ENCODE peak calls at places on chromosome 7, in six cellular contexts. M, I, J, G, Z and R are unnamed samples.

GRCh38 chr7:133358728-133359127 is 105.8 kb downstream of the EXOC4 start:
- DNase-seq in M (no peak), I (no peak), J (no peak), G (no peak), Z (no peak), R (no peak)

GRCh38 chr7:147400221-147400689 is 1190.3 kb upstream of the C7orf33 start:
- DNase-seq in M (no peak), I (no peak), J (no peak), G (no peak), Z (no peak), R (no peak)

GRCh38 chr7:84228526-84228925 is 33.9 kb upstream of the SEMA3A start:
- DNase-seq in M (no peak), I (no peak), J (no peak), G (no peak), Z (no peak), R (no peak)

GRCh38 chr7:107584716-107585115 is 4.7 kb downstream of the BCAP29 start:
- DNase-seq in M (no peak), I (no peak), J (no peak), G (no peak), Z (no peak), R (no peak)

GRCh38 chr7:132251327-132251659 is 325.0 kb downstream of the PLXNA4 start:
- DNase-seq in M (peak), I (no peak), J (no peak), G (no peak), Z (peak), R (peak)

GRCh38 chr7:43735403-43735801 is 6.1 kb upstream of the COA1 start:
- DNase-seq in M (no peak), I (no peak), J (no peak), G (no peak), Z (no peak), R (no peak)

GRCh38 chr7:23709081-23709746 is 805 bp upstream of the STK31 start:
- DNase-seq in M (peak), I (no peak), J (no peak), G (no peak), Z (no peak), R (no peak)

GRCh38 chr7:15476101-15476918 is 85.5 kb downstream of the AGMO start:
- DNase-seq in M (no peak), I (no peak), J (no peak), G (no peak), Z (no peak), R (no peak)

GRCh38 chr7:77570330-77571011 is 33.4 kb downstream of the PTPN12 start:
- DNase-seq in M (peak), I (no peak), J (no peak), G (no peak), Z (peak), R (no peak)

GRCh38 chr7:98563183-98563495 is 53.9 kb upstream of the NPTX2 start:
- DNase-seq in M (no peak), I (no peak), J (no peak), G (no peak), Z (no peak), R (no peak)

GRCh38 chr7:106346678-106347217 is 62.0 kb upstream of the NAMPT start:
- DNase-seq in M (peak), I (no peak), J (peak), G (no peak), Z (peak), R (peak)

GRCh38 chr7:112129655-112130323 is 76.4 kb downstream of the DOCK4 start:
- DNase-seq in M (peak), I (no peak), J (no peak), G (no peak), Z (no peak), R (no peak)

GRCh38 chr7:513521-514166 is 6.0 kb downstream of the PDGFA start:
- DNase-seq in M (peak), I (no peak), J (no peak), G (no peak), Z (no peak), R (no peak)

GRCh38 chr7:159064121-159064815 is 80.4 kb downstream of the VIPR2 start:
- DNase-seq in M (no peak), I (no peak), J (no peak), G (no peak), Z (no peak), R (no peak)

GRCh38 chr7:159064816-159065130 is 79.9 kb downstream of the VIPR2 start:
- DNase-seq in M (no peak), I (no peak), J (no peak), G (no peak), Z (no peak), R (no peak)

GRCh38 chr7:159065852-159066480 is 78.7 kb downstream of the VIPR2 start:
- DNase-seq in M (no peak), I (no peak), J (no peak), G (no peak), Z (no peak), R (no peak)

GRCh38 chr7:159066816-159067601 is 77.7 kb downstream of the VIPR2 start:
- DNase-seq in M (no peak), I (no peak), J (no peak), G (no peak), Z (no peak), R (no peak)

GRCh38 chr7:159065151-159065550 is 79.5 kb downstream of the VIPR2 start:
- DNase-seq in M (no peak), I (no peak), J (no peak), G (no peak), Z (no peak), R (no peak)
- H3K27ac ChIP-seq in M (no peak), I (no peak), J (no peak), G (no peak), Z (no peak), R (no peak)

GRCh38 chr7:50959991-50960390 is 177.3 kb upstream of the GRB10 start:
- DNase-seq in M (no peak), I (no peak), J (no peak), G (no peak), Z (no peak), R (no peak)

GRCh38 chr7:50956522-50957155 is 173.9 kb upstream of the GRB10 start:
- DNase-seq in M (no peak), I (no peak), J (no peak), G (no peak), Z (no peak), R (no peak)

GRCh38 chr7:50959560-50959959 is 176.9 kb upstream of the GRB10 start:
- DNase-seq in M (no peak), I (no peak), J (no peak), G (no peak), Z (no peak), R (no peak)

GRCh38 chr7:50957427-50957826 is 174.7 kb upstream of the GRB10 start:
- DNase-seq in M (peak), I (no peak), J (no peak), G (no peak), Z (no peak), R (no peak)

DNA sequence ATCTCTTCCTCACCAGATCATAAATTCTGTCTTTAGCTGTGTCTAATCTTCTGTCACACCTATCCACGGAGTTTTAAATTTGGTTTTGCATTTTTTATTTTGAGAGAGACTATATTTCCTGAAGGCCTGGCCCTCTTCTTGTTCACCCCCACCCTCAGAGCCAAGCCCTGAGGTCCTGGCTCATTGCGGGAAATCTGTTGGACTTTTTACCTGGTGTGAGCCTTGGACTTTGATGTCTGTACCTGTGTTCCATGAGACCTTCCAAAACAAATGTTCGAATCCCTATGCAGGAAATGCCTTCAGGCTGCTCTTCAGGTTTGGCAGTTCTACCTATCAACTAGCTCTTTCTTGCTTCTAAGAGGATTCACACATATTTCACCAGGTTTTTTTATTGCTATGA is 175.2 kb upstream of the GRB10 start:
- DNase-seq in M (no peak), I (no peak), J (no peak), G (no peak), Z (no peak), R (no peak)
- H3K27ac ChIP-seq in M (peak), I (no peak), J (no peak), G (no peak), Z (no peak), R (no peak)

DNA sequence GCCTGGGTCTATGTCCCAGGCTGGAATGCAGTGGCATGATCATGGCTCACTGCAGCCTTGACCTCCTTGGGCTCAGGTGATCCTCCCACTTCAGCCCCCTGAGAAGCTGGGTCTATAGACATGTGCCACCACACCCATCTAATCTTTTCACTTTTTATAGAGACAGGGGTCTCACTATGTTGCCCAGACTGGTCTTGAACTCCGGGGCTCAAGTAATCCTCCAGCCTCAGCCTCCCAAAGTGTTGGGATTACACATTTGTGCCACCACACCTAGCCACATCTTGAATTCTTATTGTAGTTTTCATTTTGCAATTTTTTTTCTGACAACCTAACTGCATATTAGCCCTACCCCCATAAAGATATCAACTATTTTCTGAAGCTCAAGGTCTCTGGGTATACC is 18.4 kb upstream of the COL1A2 start:
- DNase-seq in M (no peak), I (no peak), J (no peak), G (no peak), Z (no peak), R (no peak)
- H3K27ac ChIP-seq in M (no peak), I (no peak), J (no peak), G (no peak), Z (no peak), R (no peak)

GRCh38 chr7:35802649-35803048 is 1.8 kb downstream of the SEPTIN7 start:
- DNase-seq in M (no peak), I (peak), J (no peak), G (peak), Z (no peak), R (no peak)
- H3K27ac ChIP-seq in M (no peak), I (peak), J (no peak), G (peak), Z (peak), R (no peak)

GRCh38 chr7:102072636-102073209 is 213.9 kb upstream of the SH2B2 start:
- DNase-seq in M (no peak), I (no peak), J (no peak), G (no peak), Z (no peak), R (no peak)

GRCh38 chr7:102075553-102076135 is 211.0 kb upstream of the SH2B2 start:
- DNase-seq in M (no peak), I (no peak), J (no peak), G (no peak), Z (no peak), R (no peak)

GRCh38 chr7:102077081-102077480 is 209.6 kb upstream of the SH2B2 start:
- DNase-seq in M (no peak), I (no peak), J (no peak), G (no peak), Z (no peak), R (no peak)

GRCh38 chr7:102073931-102074880 is 212.5 kb upstream of the SH2B2 start:
- DNase-seq in M (no peak), I (no peak), J (no peak), G (no peak), Z (no peak), R (no peak)

DNA sequence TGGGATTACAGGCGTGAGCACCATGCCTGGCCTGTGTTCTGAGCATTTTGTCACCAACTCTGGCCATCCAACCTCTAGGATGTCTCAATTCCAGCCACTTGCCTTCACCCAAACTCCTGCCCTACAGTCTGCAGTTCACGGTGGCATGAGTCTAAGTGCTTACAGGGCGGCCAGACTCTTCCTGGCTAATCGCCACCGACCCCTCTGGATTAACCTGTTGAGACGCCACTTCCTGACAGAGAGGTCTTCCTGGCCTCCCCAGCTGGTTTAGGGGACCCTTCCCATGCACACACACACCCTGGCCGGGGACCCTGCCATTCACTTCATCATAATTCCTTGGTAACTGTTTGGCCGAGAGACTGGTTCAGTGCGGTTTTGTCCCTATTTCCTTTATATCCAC is 211.5 kb upstream of the SH2B2 start:
- DNase-seq in M (no peak), I (no peak), J (no peak), G (no peak), Z (no peak), R (no peak)
- H3K27ac ChIP-seq in M (no peak), I (no peak), J (no peak), G (no peak), Z (no peak), R (no peak)

GRCh38 chr7:101547022-101547915 is 81.8 kb downstream of the MYL10 start:
- DNase-seq in M (no peak), I (no peak), J (no peak), G (no peak), Z (no peak), R (no peak)

GRCh38 chr7:101543846-101544245 is 85.2 kb downstream of the MYL10 start:
- DNase-seq in M (no peak), I (no peak), J (no peak), G (no peak), Z (no peak), R (no peak)

GRCh38 chr7:101547916-101548599 is 81.0 kb downstream of the MYL10 start:
- DNase-seq in M (no peak), I (no peak), J (no peak), G (no peak), Z (no peak), R (no peak)

GRCh38 chr7:101545441-101546190 is 83.5 kb downstream of the MYL10 start:
- DNase-seq in M (no peak), I (no peak), J (no peak), G (no peak), Z (no peak), R (no peak)

DNA sequence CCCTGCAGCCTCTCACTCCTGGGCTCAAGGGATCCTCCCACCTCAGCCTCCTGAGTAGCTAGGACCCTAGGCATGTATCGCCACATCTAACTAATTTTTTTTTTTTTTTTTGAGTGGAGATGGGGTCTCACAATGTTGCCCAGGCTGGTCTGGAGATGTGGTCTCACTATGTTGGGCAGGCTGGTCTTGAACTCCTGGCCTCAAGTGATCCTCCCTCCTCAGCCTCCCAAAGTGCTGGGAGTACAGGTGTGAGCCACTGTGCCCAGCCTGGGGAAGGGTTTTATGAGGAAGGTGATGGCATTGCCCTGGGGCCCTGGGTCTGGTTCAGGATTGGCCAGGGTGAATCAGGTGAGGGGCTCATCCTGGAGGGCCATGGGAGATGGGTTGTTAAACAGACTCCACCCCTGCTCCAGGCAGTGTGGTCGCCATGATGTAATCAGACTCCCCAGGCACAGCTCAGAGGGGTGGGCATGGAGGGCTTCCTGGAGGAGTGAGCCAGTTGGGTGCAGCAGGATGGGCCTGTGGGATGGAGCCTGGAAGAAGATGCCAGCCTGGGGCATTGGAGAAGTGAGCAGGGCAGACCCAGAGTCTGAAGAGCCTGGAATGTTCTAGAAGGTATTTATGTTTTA is 82.7 kb downstream of the MYL10 start:
- DNase-seq in M (no peak), I (no peak), J (no peak), G (no peak), Z (no peak), R (no peak)
- H3K27ac ChIP-seq in M (no peak), I (no peak), J (no peak), G (no peak), Z (no peak), R (no peak)

GRCh38 chr7:99987846-99988245 is 12.0 kb upstream of the AZGP1 start:
- DNase-seq in M (no peak), I (no peak), J (no peak), G (no peak), Z (no peak), R (no peak)
- H3K27ac ChIP-seq in M (no peak), I (no peak), J (no peak), G (no peak), Z (no peak), R (no peak)